ENCODE peak calls at places on chromosomes 6 and 20, in nine cellular contexts. I is GM20000; P is cardiac muscle cell; G is CD8-positive, alpha-beta T cell; A is NCI-H2029; Z is LoVo; L is Daoy; S is DMS53; D is stimulated activated naive B cell treated with anti-CD40 and anti-IgM and Interleukin-4, amounts not matched to agents 10 μg/mL and 1 μg/mL and 100 μg/mL, for 72 hours. E is an unnamed sample.

GRCh38 chr20:47493175-47493953 is 8.3 kb upstream of the NCOA3 start:
- DNase-seq in D (no peak), A (peak; percentile 80), G (no peak), P (peak; percentile 94), L (peak; percentile 55), Z (peak; percentile 81), I (no peak), S (peak; percentile 71), E (peak; percentile 89)

GRCh38 chr20:46920114-46920513 is 25.5 kb downstream of the EYA2 start:
- DNase-seq in P (no peak), A (no peak), Z (no peak), S (no peak), I (no peak), L (no peak), G (no peak), D (no peak), E (no peak)

GRCh38 chr6:130681028-130681427 is 146.2 kb upstream of the SMLR1 start:
- DNase-seq in G (no peak), Z (no peak), S (no peak), L (no peak), A (no peak), I (no peak), D (no peak), P (peak; percentile 73), E (peak; percentile 49)

GRCh38 chr6:138656278-138656803 is 117.2 kb upstream of the CCDC28A start:
- DNase-seq in Z (no peak), L (no peak), I (no peak), P (no peak), D (no peak), A (no peak), S (no peak), G (no peak), E (no peak)

GRCh38 chr6:84197708-84198107 is 29.7 kb downstream of the CEP162 start:
- DNase-seq in I (no peak), Z (no peak), D (no peak), P (no peak), A (no peak), S (no peak), L (no peak), G (no peak), E (no peak)

GRCh38 chr6:136831873-136832562 is 9.6 kb downstream of the PEX7 start:
- DNase-seq in A (no peak), S (peak; percentile 26), I (no peak), Z (no peak), P (no peak), L (no peak), D (no peak), G (no peak), E (no peak)

GRCh38 chr20:19498756-19499155 is 259.3 kb upstream of the RIN2 start:
- DNase-seq in P (no peak), G (no peak), S (no peak), I (no peak), A (no peak), Z (no peak), D (no peak), L (no peak), E (no peak)

GRCh38 chr6:135627092-135627715 is 129.7 kb upstream of the AHI1 start:
- DNase-seq in P (no peak), D (no peak), G (no peak), L (no peak), I (no peak), A (no peak), Z (no peak), S (peak; percentile 39), E (no peak)

GRCh38 chr6:149210376-149210775 is 107.1 kb upstream of the TAB2 start:
- DNase-seq in S (peak; percentile 3), P (peak; percentile 74), A (no peak), D (no peak), L (no peak), G (no peak), I (no peak), Z (no peak), E (no peak)

GRCh38 chr6:72621243-72622093 is at the start of gene KCNQ5:
- DNase-seq in A (no peak), D (peak; percentile 27), P (peak; percentile 27), Z (no peak), S (peak; percentile 81), L (peak; percentile 63), I (peak; percentile 71), G (no peak), E (peak; percentile 33)

GRCh38 chr6:73704798-73705197 is 8.8 kb downstream of the CD109 start:
- DNase-seq in G (no peak), P (no peak), Z (no peak), A (no peak), L (no peak), D (no peak), I (no peak), S (no peak), E (no peak)

GRCh38 chr6:159106627-159107241 is 61.9 kb upstream of the TAGAP start:
- DNase-seq in L (peak; percentile 71), I (peak; percentile 79), P (peak; percentile 71), A (peak; percentile 73), D (peak; percentile 94), Z (no peak), G (peak; percentile 83), S (peak; percentile 78), E (peak; percentile 76)

GRCh38 chr20:44738779-44739477 is 6.7 kb upstream of the KCNK15 start:
- DNase-seq in D (peak; percentile 39), A (peak; percentile 83), G (no peak), L (peak; percentile 77), S (peak; percentile 94), Z (peak; percentile 42), P (peak; percentile 85), I (peak; percentile 83), E (peak; percentile 97)

GRCh38 chr6:86707545-86708120 is 229.7 kb upstream of the HTR1E start:
- DNase-seq in L (no peak), S (no peak), P (no peak), Z (no peak), I (no peak), D (no peak), A (no peak), G (no peak), E (no peak)

GRCh38 chr6:106470811-106471210 is 110.3 kb downstream of the CRYBG1 start:
- DNase-seq in G (no peak), I (no peak), D (no peak), L (no peak), P (no peak), A (no peak), S (no peak), Z (no peak), E (no peak)

GRCh38 chr6:160238234-160238633 is 20.4 kb downstream of the SLC22A2 start:
- DNase-seq in D (no peak), I (no peak), Z (peak; percentile 8), G (no peak), A (no peak), L (no peak), S (no peak), P (no peak), E (no peak)

GRCh38 chr20:1225263-1225728 is 548 bp upstream of the RAD21L1 start:
- DNase-seq in G (no peak), D (no peak), A (no peak), L (no peak), S (peak; percentile 89), Z (no peak), P (no peak), I (no peak), E (no peak)

GRCh38 chr6:21383499-21384085 is 210.0 kb upstream of the SOX4 start:
- DNase-seq in D (no peak), A (no peak), Z (no peak), S (no peak), P (no peak), G (no peak), L (no peak), I (no peak), E (no peak)

GRCh38 chr6:10429638-10430427 is 15.0 kb upstream of the TFAP2A start:
- DNase-seq in S (peak; percentile 74), D (no peak), Z (peak; percentile 70), L (peak; percentile 73), I (peak; percentile 63), P (peak; percentile 73), A (peak; percentile 65), G (no peak), E (peak; percentile 50)

GRCh38 chr6:71209626-71210025 is 79.0 kb upstream of the OGFRL1 start:
- DNase-seq in G (no peak), Z (no peak), A (no peak), P (no peak), L (no peak), S (no peak), I (no peak), D (no peak), E (no peak)

GRCh38 chr6:170505306-170505705 is 47.8 kb downstream of the PSMB1 start:
- DNase-seq in D (no peak), I (no peak), A (peak; percentile 82), Z (peak; percentile 6), S (peak; percentile 80), L (no peak), P (no peak), G (no peak), E (no peak)

GRCh38 chr6:10556496-10557391 is 35.6 kb downstream of the GCNT2 start:
- DNase-seq in P (no peak), L (no peak), G (no peak), D (no peak), S (no peak), I (no peak), A (no peak), Z (no peak), E (no peak)

GRCh38 chr6:158853072-158853871 is 34.1 kb upstream of the EZR start:
- DNase-seq in L (peak; percentile 100), A (peak; percentile 72), Z (peak; percentile 98), P (peak; percentile 93), S (peak; percentile 93), G (peak; percentile 75), D (peak; percentile 67), I (peak; percentile 77), E (peak; percentile 96)

GRCh38 chr20:51906694-51907093 is 104.4 kb upstream of the SALL4 start:
- DNase-seq in G (no peak), Z (no peak), A (no peak), I (no peak), P (no peak), L (no peak), S (no peak), D (no peak), E (no peak)

GRCh38 chr6:128580224-128581110 is 60.1 kb upstream of the PTPRK start:
- DNase-seq in I (no peak), D (no peak), L (no peak), A (no peak), S (no peak), Z (no peak), G (no peak), P (peak; percentile 69), E (no peak)

GRCh38 chr6:24882295-24882694 is 53.5 kb downstream of the RIPOR2 start:
- DNase-seq in I (no peak), S (no peak), L (no peak), A (no peak), G (no peak), P (no peak), Z (no peak), D (no peak), E (no peak)

GRCh38 chr6:49423817-49424216 is 39.2 kb downstream of the MMUT start:
- DNase-seq in Z (no peak), I (no peak), D (no peak), S (peak; percentile 61), A (no peak), G (no peak), L (no peak), P (peak; percentile 53), E (peak; percentile 20)

GRCh38 chr20:1327241-1327653 is 1.7 kb downstream of the SDCBP2 start:
- DNase-seq in P (peak; percentile 88), S (no peak), Z (peak; percentile 13), G (no peak), L (no peak), I (no peak), A (no peak), D (no peak), E (no peak)

GRCh38 chr20:49447946-49448809 is 34.3 kb downstream of the KCNB1 start:
- DNase-seq in I (no peak), D (no peak), A (no peak), Z (no peak), G (no peak), S (no peak), P (peak; percentile 69), L (no peak), E (no peak)

E was measured in RWPE1.